ENCODE peak calls at places on chromosomes 3 and 15, in nine cellular contexts. One of them, this sample, is unnamed.

GRCh38 chr3:195045481-195045880 is 225.5 kb downstream of the XXYLT1 start:
- DNase-seq in neural crest cell: no peak
- DNase-seq in HTR-8/SVneo: no peak
- DNase-seq in endodermal cell: peak; percentile 58
- DNase-seq in ovary: no peak
- DNase-seq in endothelial cell: no peak
- DNase-seq in B cell: no peak
- DNase-seq in IMR-90: no peak
- DNase-seq in A172: no peak
- DNase-seq in this sample: no peak

GRCh38 chr15:58873267-58873666 is 60.2 kb downstream of the SLTM start:
- DNase-seq in neural crest cell: no peak
- DNase-seq in HTR-8/SVneo: no peak
- DNase-seq in endodermal cell: no peak
- DNase-seq in ovary: no peak
- DNase-seq in endothelial cell: no peak
- DNase-seq in B cell: no peak
- DNase-seq in IMR-90: peak; percentile 67
- DNase-seq in A172: peak; percentile 37
- DNase-seq in this sample: no peak

GRCh38 chr3:149077638-149078037 is 8.7 kb downstream of the HLTF start:
- DNase-seq in neural crest cell: no peak
- DNase-seq in HTR-8/SVneo: no peak
- DNase-seq in endodermal cell: no peak
- DNase-seq in ovary: no peak
- DNase-seq in endothelial cell: no peak
- DNase-seq in B cell: no peak
- DNase-seq in IMR-90: peak; percentile 43
- DNase-seq in A172: no peak
- DNase-seq in this sample: peak; percentile 57

GRCh38 chr15:49624046-49624445 is 3.2 kb downstream of the DTWD1 start:
- DNase-seq in neural crest cell: no peak
- DNase-seq in HTR-8/SVneo: no peak
- DNase-seq in endodermal cell: no peak
- DNase-seq in ovary: no peak
- DNase-seq in endothelial cell: no peak
- DNase-seq in B cell: no peak
- DNase-seq in IMR-90: peak; percentile 44
- DNase-seq in A172: peak; percentile 33
- DNase-seq in this sample: peak; percentile 95

GRCh38 chr3:32595318-32595717 is 24.7 kb upstream of the DYNC1LI1 start:
- DNase-seq in neural crest cell: no peak
- DNase-seq in HTR-8/SVneo: no peak
- DNase-seq in endodermal cell: no peak
- DNase-seq in ovary: no peak
- DNase-seq in endothelial cell: no peak
- DNase-seq in B cell: no peak
- DNase-seq in IMR-90: no peak
- DNase-seq in A172: no peak
- DNase-seq in this sample: no peak

GRCh38 chr3:64105816-64106215 is 82.5 kb upstream of the PSMD6 start:
- DNase-seq in neural crest cell: no peak
- DNase-seq in HTR-8/SVneo: no peak
- DNase-seq in endodermal cell: no peak
- DNase-seq in ovary: no peak
- DNase-seq in endothelial cell: no peak
- DNase-seq in B cell: no peak
- DNase-seq in IMR-90: no peak
- DNase-seq in A172: no peak
- DNase-seq in this sample: no peak

GRCh38 chr3:96619475-96619874 is 194.9 kb upstream of the EPHA6 start:
- DNase-seq in neural crest cell: no peak
- DNase-seq in HTR-8/SVneo: no peak
- DNase-seq in endodermal cell: no peak
- DNase-seq in ovary: no peak
- DNase-seq in endothelial cell: no peak
- DNase-seq in B cell: no peak
- DNase-seq in IMR-90: no peak
- DNase-seq in A172: no peak
- DNase-seq in this sample: no peak

GRCh38 chr3:27289769-27290413 is 79.3 kb downstream of the NEK10 start:
- DNase-seq in neural crest cell: no peak
- DNase-seq in HTR-8/SVneo: no peak
- DNase-seq in endodermal cell: no peak
- DNase-seq in ovary: no peak
- DNase-seq in endothelial cell: no peak
- DNase-seq in B cell: no peak
- DNase-seq in IMR-90: peak; percentile 56
- DNase-seq in A172: no peak
- DNase-seq in this sample: no peak

GRCh38 chr3:195911946-195912270 is 3.6 kb upstream of the TNK2 start:
- DNase-seq in neural crest cell: no peak
- DNase-seq in HTR-8/SVneo: no peak
- DNase-seq in endodermal cell: peak; percentile 74
- DNase-seq in ovary: no peak
- DNase-seq in endothelial cell: no peak
- DNase-seq in B cell: no peak
- DNase-seq in IMR-90: no peak
- DNase-seq in A172: peak; percentile 47
- DNase-seq in this sample: no peak

GRCh38 chr15:63072809-63073277 is 30.3 kb downstream of the TPM1 start:
- DNase-seq in neural crest cell: no peak
- DNase-seq in HTR-8/SVneo: no peak
- DNase-seq in endodermal cell: no peak
- DNase-seq in ovary: no peak
- DNase-seq in endothelial cell: no peak
- DNase-seq in B cell: no peak
- DNase-seq in IMR-90: no peak
- DNase-seq in A172: no peak
- DNase-seq in this sample: no peak

GRCh38 chr3:34758630-34759261 is 880.6 kb upstream of the ARPP21 start:
- DNase-seq in neural crest cell: no peak
- DNase-seq in HTR-8/SVneo: no peak
- DNase-seq in endodermal cell: no peak
- DNase-seq in ovary: no peak
- DNase-seq in endothelial cell: no peak
- DNase-seq in B cell: no peak
- DNase-seq in IMR-90: no peak
- DNase-seq in A172: no peak
- DNase-seq in this sample: no peak

GRCh38 chr15:70272565-70273355 is 175.0 kb upstream of the TLE3 start:
- DNase-seq in neural crest cell: no peak
- DNase-seq in HTR-8/SVneo: no peak
- DNase-seq in endodermal cell: no peak
- DNase-seq in ovary: no peak
- DNase-seq in endothelial cell: no peak
- DNase-seq in B cell: no peak
- DNase-seq in IMR-90: no peak
- DNase-seq in A172: no peak
- DNase-seq in this sample: no peak

GRCh38 chr15:45372032-45372995 is 6.0 kb downstream of the GATM start:
- DNase-seq in neural crest cell: no peak
- DNase-seq in HTR-8/SVneo: no peak
- DNase-seq in endodermal cell: no peak
- DNase-seq in ovary: no peak
- DNase-seq in endothelial cell: no peak
- DNase-seq in B cell: no peak
- DNase-seq in IMR-90: no peak
- DNase-seq in A172: no peak
- DNase-seq in this sample: peak; percentile 94

GRCh38 chr15:54644796-54645195 is 551.9 kb downstream of the RSL24D1 start:
- DNase-seq in neural crest cell: no peak
- DNase-seq in HTR-8/SVneo: no peak
- DNase-seq in endodermal cell: no peak
- DNase-seq in ovary: no peak
- DNase-seq in endothelial cell: no peak
- DNase-seq in B cell: no peak
- DNase-seq in IMR-90: no peak
- DNase-seq in A172: no peak
- DNase-seq in this sample: no peak

GRCh38 chr3:99410789-99411311 is 227.5 kb upstream of the COL8A1 start:
- DNase-seq in neural crest cell: no peak
- DNase-seq in HTR-8/SVneo: peak; percentile 53
- DNase-seq in endodermal cell: peak; percentile 48
- DNase-seq in ovary: no peak
- DNase-seq in endothelial cell: no peak
- DNase-seq in B cell: no peak
- DNase-seq in IMR-90: peak; percentile 79
- DNase-seq in A172: peak; percentile 53
- DNase-seq in this sample: peak; percentile 80

GRCh38 chr3:171712168-171712938 is 97.9 kb downstream of the PLD1 start:
- DNase-seq in neural crest cell: no peak
- DNase-seq in HTR-8/SVneo: peak; percentile 34
- DNase-seq in endodermal cell: no peak
- DNase-seq in ovary: no peak
- DNase-seq in endothelial cell: no peak
- DNase-seq in B cell: no peak
- DNase-seq in IMR-90: peak; percentile 88
- DNase-seq in A172: peak; percentile 89
- DNase-seq in this sample: peak; percentile 5

GRCh38 chr3:41158947-41159346 is 40.4 kb upstream of the CTNNB1 start:
- DNase-seq in neural crest cell: no peak
- DNase-seq in HTR-8/SVneo: no peak
- DNase-seq in endodermal cell: peak; percentile 41
- DNase-seq in ovary: no peak
- DNase-seq in endothelial cell: no peak
- DNase-seq in B cell: no peak
- DNase-seq in IMR-90: no peak
- DNase-seq in A172: peak; percentile 13
- DNase-seq in this sample: no peak

GRCh38 chr15:85430406-85431204 is 50.2 kb downstream of the AKAP13 start:
- DNase-seq in neural crest cell: no peak
- DNase-seq in HTR-8/SVneo: no peak
- DNase-seq in endodermal cell: no peak
- DNase-seq in ovary: no peak
- DNase-seq in endothelial cell: no peak
- DNase-seq in B cell: no peak
- DNase-seq in IMR-90: no peak
- DNase-seq in A172: no peak
- DNase-seq in this sample: no peak

GRCh38 chr3:76643620-76644019 is 396.3 kb upstream of the ROBO2 start:
- DNase-seq in neural crest cell: no peak
- DNase-seq in HTR-8/SVneo: no peak
- DNase-seq in endodermal cell: no peak
- DNase-seq in ovary: no peak
- DNase-seq in endothelial cell: no peak
- DNase-seq in B cell: no peak
- DNase-seq in IMR-90: no peak
- DNase-seq in A172: no peak
- DNase-seq in this sample: no peak

GRCh38 chr3:58217209-58217811 is 6.5 kb upstream of the DNASE1L3 start:
- DNase-seq in neural crest cell: peak; percentile 44
- DNase-seq in HTR-8/SVneo: peak; percentile 71
- DNase-seq in endodermal cell: peak; percentile 94
- DNase-seq in ovary: peak; percentile 60
- DNase-seq in endothelial cell: peak; percentile 64
- DNase-seq in B cell: peak; percentile 82
- DNase-seq in IMR-90: peak; percentile 51
- DNase-seq in A172: peak; percentile 90
- DNase-seq in this sample: peak; percentile 78

GRCh38 chr3:136659253-136659652 is 92.9 kb downstream of the STAG1 start:
- DNase-seq in neural crest cell: peak; percentile 27
- DNase-seq in HTR-8/SVneo: no peak
- DNase-seq in endodermal cell: peak; percentile 50
- DNase-seq in ovary: no peak
- DNase-seq in endothelial cell: no peak
- DNase-seq in B cell: no peak
- DNase-seq in IMR-90: peak; percentile 87
- DNase-seq in A172: peak; percentile 8
- DNase-seq in this sample: peak; percentile 34

GRCh38 chr3:171873561-171873960 is 30.4 kb downstream of the TMEM212 start:
- DNase-seq in neural crest cell: no peak
- DNase-seq in HTR-8/SVneo: no peak
- DNase-seq in endodermal cell: no peak
- DNase-seq in ovary: no peak
- DNase-seq in endothelial cell: no peak
- DNase-seq in B cell: no peak
- DNase-seq in IMR-90: peak; percentile 70
- DNase-seq in A172: peak; percentile 88
- DNase-seq in this sample: peak; percentile 35

GRCh38 chr3:79019137-79019923 is 748.5 kb downstream of the ROBO1 start:
- DNase-seq in neural crest cell: peak; percentile 68
- DNase-seq in HTR-8/SVneo: peak; percentile 74
- DNase-seq in endodermal cell: peak; percentile 91
- DNase-seq in ovary: peak; percentile 82
- DNase-seq in endothelial cell: peak; percentile 70
- DNase-seq in B cell: no peak
- DNase-seq in IMR-90: peak; percentile 93
- DNase-seq in A172: peak; percentile 87
- DNase-seq in this sample: peak; percentile 93

GRCh38 chr15:98953950-98954349 is 53.6 kb downstream of the PGPEP1L start:
- DNase-seq in neural crest cell: no peak
- DNase-seq in HTR-8/SVneo: no peak
- DNase-seq in endodermal cell: no peak
- DNase-seq in ovary: no peak
- DNase-seq in endothelial cell: no peak
- DNase-seq in B cell: no peak
- DNase-seq in IMR-90: no peak
- DNase-seq in A172: no peak
- DNase-seq in this sample: no peak

GRCh38 chr3:101146946-101147345 is 153.7 kb upstream of the ABI3BP start:
- DNase-seq in neural crest cell: no peak
- DNase-seq in HTR-8/SVneo: no peak
- DNase-seq in endodermal cell: no peak
- DNase-seq in ovary: no peak
- DNase-seq in endothelial cell: no peak
- DNase-seq in B cell: no peak
- DNase-seq in IMR-90: no peak
- DNase-seq in A172: no peak
- DNase-seq in this sample: no peak

GRCh38 chr3:62097121-62097520 is 276.2 kb downstream of the FEZF2 start:
- DNase-seq in neural crest cell: no peak
- DNase-seq in HTR-8/SVneo: no peak
- DNase-seq in endodermal cell: no peak
- DNase-seq in ovary: no peak
- DNase-seq in endothelial cell: no peak
- DNase-seq in B cell: no peak
- DNase-seq in IMR-90: no peak
- DNase-seq in A172: no peak
- DNase-seq in this sample: no peak

GRCh38 chr3:126679318-126679751 is 24.4 kb upstream of the TXNRD3 start:
- DNase-seq in neural crest cell: peak; percentile 94
- DNase-seq in HTR-8/SVneo: peak; percentile 84
- DNase-seq in endodermal cell: peak; percentile 98
- DNase-seq in ovary: peak; percentile 89
- DNase-seq in endothelial cell: peak; percentile 94
- DNase-seq in B cell: peak; percentile 85
- DNase-seq in IMR-90: peak; percentile 62
- DNase-seq in A172: peak; percentile 71
- DNase-seq in this sample: peak; percentile 51

GRCh38 chr3:14716593-14716992 is 41.7 kb downstream of the C3orf20 start:
- DNase-seq in neural crest cell: no peak
- DNase-seq in HTR-8/SVneo: no peak
- DNase-seq in endodermal cell: no peak
- DNase-seq in ovary: no peak
- DNase-seq in endothelial cell: no peak
- DNase-seq in B cell: no peak
- DNase-seq in IMR-90: no peak
- DNase-seq in A172: peak; percentile 76
- DNase-seq in this sample: no peak

GRCh38 chr3:15683253-15683652 is 81.7 kb downstream of the BTD start:
- DNase-seq in neural crest cell: no peak
- DNase-seq in HTR-8/SVneo: no peak
- DNase-seq in endodermal cell: no peak
- DNase-seq in ovary: no peak
- DNase-seq in endothelial cell: no peak
- DNase-seq in B cell: no peak
- DNase-seq in IMR-90: no peak
- DNase-seq in A172: no peak
- DNase-seq in this sample: peak; percentile 54

GRCh38 chr15:88126695-88127476 is 129.7 kb downstream of the NTRK3 start:
- DNase-seq in neural crest cell: no peak
- DNase-seq in HTR-8/SVneo: no peak
- DNase-seq in endodermal cell: no peak
- DNase-seq in ovary: no peak
- DNase-seq in endothelial cell: no peak
- DNase-seq in B cell: no peak
- DNase-seq in IMR-90: no peak
- DNase-seq in A172: no peak
- DNase-seq in this sample: no peak